ENCODE peak calls at places on chromosomes 6 and 20, in seven cellular contexts. S is H1, B is K562, C is GM12892, D is HepG2, R is GM12878, W is SK-N-SH. Y is an unnamed sample.

GRCh38 chr6:163958646-163959045 is 544.1 kb downstream of the QKI start:
- DNase-seq in S (peak; percentile 56), B (no peak), C (no peak), D (no peak), R (no peak), W (no peak), Y (no peak)

GRCh38 chr6:135423649-135424128 is 73.9 kb downstream of the AHI1 start:
- DNase-seq in S (no peak), B (peak; percentile 36), C (no peak), D (peak; percentile 52), R (peak; percentile 16), W (peak; percentile 18), Y (no peak)

GRCh38 chr6:69138173-69138572 is 503.1 kb downstream of the ADGRB3 start:
- DNase-seq in S (no peak), B (no peak), C (no peak), D (no peak), R (no peak), W (no peak), Y (no peak)

GRCh38 chr6:73521351-73522254 is 771 bp upstream of the EEF1A1 start:
- DNase-seq in S (no peak), B (peak; percentile 62), C (peak; percentile 23), D (peak; percentile 69), R (no peak), W (peak; percentile 83), Y (no peak)

GRCh38 chr20:34472246-34472925 is 43.8 kb upstream of the DYNLRB1 start:
- DNase-seq in S (no peak), B (peak; percentile 30), C (no peak), D (no peak), R (no peak), W (no peak), Y (no peak)

GRCh38 chr20:43953919-43954617 is 39.4 kb downstream of the TOX2 start:
- DNase-seq in S (no peak), B (no peak), C (no peak), D (no peak), R (no peak), W (no peak), Y (no peak)

GRCh38 chr6:165181951-165182414 is 127.4 kb downstream of the C6orf118 start:
- DNase-seq in S (no peak), B (no peak), C (no peak), D (no peak), R (no peak), W (no peak), Y (no peak)

GRCh38 chr6:106527979-106528378 is 101.3 kb downstream of the RTN4IP1 start:
- DNase-seq in S (no peak), B (no peak), C (no peak), D (no peak), R (no peak), W (no peak), Y (no peak)

GRCh38 chr6:71091946-71092345 is 135.1 kb upstream of the B3GAT2 start:
- DNase-seq in S (no peak), B (no peak), C (no peak), D (no peak), R (no peak), W (no peak), Y (no peak)

GRCh38 chr6:27237089-27237723 is 10.3 kb upstream of the PRSS16 start:
- DNase-seq in S (no peak), B (peak; percentile 72), C (no peak), D (peak; percentile 27), R (no peak), W (no peak), Y (no peak)

GRCh38 chr6:12590901-12591300 is 125.7 kb upstream of the PHACTR1 start:
- DNase-seq in S (no peak), B (no peak), C (no peak), D (no peak), R (no peak), W (no peak), Y (no peak)

GRCh38 chr6:99187429-99187828 is 162.0 kb downstream of the FAXC start:
- DNase-seq in S (no peak), B (no peak), C (no peak), D (no peak), R (no peak), W (no peak), Y (no peak)

GRCh38 chr6:42292002-42292735 is 74.5 kb upstream of the MRPS10 start:
- DNase-seq in S (no peak), B (no peak), C (no peak), D (no peak), R (no peak), W (no peak), Y (no peak)

GRCh38 chr20:53309515-53309914 is 284.1 kb downstream of the ZNF217 start:
- DNase-seq in S (no peak), B (no peak), C (no peak), D (no peak), R (no peak), W (no peak), Y (no peak)

GRCh38 chr20:9262653-9263194 is 193.8 kb downstream of the PLCB4 start:
- DNase-seq in S (no peak), B (no peak), C (no peak), D (no peak), R (no peak), W (no peak), Y (no peak)

GRCh38 chr6:139392834-139393233 is 18.4 kb upstream of the CITED2 start:
- DNase-seq in S (no peak), B (no peak), C (peak; percentile 21), D (no peak), R (peak; percentile 38), W (no peak), Y (peak; percentile 31)

GRCh38 chr6:135853986-135854385 is 2.5 kb downstream of the PDE7B start:
- DNase-seq in S (no peak), B (no peak), C (no peak), D (no peak), R (no peak), W (no peak), Y (no peak)

GRCh38 chr6:44653761-44654218 is 266.3 kb downstream of the CDC5L start:
- DNase-seq in S (no peak), B (no peak), C (no peak), D (no peak), R (no peak), W (no peak), Y (no peak)

GRCh38 chr6:155646443-155646842 is 190.8 kb upstream of the NOX3 start:
- DNase-seq in S (no peak), B (no peak), C (no peak), D (no peak), R (no peak), W (no peak), Y (no peak)

GRCh38 chr6:41700577-41701347 is 34.6 kb downstream of the TFEB start:
- DNase-seq in S (no peak), B (no peak), C (no peak), D (no peak), R (no peak), W (no peak), Y (no peak)

DNA sequence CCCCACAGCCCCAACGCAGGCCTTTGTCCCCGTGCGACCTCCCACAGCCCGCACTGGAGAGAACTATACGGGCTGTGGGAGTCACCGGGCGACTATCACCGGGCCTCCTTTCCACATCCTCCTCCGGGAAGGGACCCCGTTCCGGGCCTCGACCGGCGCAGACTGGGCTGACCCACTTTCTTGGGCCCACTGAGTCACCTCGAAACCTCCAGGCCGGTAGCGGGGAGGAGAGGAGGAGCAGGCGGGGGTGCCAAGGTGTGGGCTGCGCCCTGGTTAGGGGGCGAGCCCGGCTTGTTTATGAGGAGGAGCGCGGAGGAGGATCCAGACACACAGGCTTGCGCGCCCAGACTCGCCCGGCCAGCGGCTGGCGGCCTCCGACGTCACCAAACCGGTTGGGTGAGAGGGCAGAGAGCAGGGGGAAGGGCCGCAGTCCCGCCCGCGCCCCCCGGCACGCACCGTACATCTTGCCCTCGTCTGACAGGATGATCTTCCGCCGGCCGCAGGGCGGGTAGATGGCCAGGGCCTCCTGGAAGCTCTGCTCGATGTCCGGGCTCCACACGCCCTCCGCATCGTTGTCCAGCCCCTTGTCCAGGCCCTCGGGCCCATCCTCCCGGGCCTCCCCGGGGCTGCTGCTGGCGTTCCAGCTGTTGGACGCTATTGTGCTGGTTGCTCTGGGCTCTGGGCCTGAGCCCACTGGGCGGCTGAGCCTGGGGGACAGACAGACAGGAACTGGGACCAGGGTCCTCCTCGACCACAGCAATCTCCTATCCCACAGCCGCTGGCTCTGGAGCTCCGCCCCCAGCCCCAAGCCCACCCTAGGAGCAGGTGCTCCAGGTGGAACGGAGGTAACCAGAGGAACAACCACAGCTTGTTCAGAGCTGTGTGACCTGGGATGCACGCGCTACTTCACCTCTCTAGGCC is 10.6 kb downstream of the TEAD3 start:
- DNase-seq in S (no peak), B (no peak), C (no peak), D (no peak), R (no peak), W (peak; percentile 25), Y (no peak)
- TF ChIP-seq POLR2AphosphoS5 in S (peak; percentile 94), B (no peak), C (no peak), D (no peak), R (no peak), W (no peak), Y (no peak)

DNA sequence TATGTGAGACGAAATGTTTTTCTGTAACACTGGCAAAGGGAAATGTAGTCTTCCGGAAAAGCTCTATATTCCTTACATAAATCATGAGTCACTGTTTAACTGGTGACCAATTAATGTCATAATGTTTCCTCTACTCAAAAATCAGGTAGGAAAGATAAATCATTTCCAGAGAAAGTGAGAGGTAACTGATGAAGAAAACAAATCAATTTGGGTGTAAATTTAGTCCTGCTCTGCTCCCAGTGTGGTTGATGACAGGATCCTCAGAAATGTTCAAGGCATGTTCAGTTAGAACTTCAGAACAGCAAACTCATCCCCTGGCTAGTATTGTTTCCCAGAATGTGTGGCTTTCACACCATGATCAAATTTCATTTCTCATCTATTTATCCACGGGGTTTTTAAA is 38.8 kb upstream of the SPACA1 start:
- DNase-seq in S (no peak), B (no peak), C (no peak), D (no peak), R (no peak), W (no peak), Y (no peak)
- TF ChIP-seq TAF1 in S (no peak), B (no peak), C (no peak), D (no peak), R (no peak), W (no peak), Y (no peak)

GRCh38 chr6:39048481-39049399 is at the start of gene GLP1R:
- DNase-seq in S (no peak), B (peak; percentile 44), C (no peak), D (no peak), R (no peak), W (peak; percentile 83), Y (no peak)
- TF ChIP-seq POLR2AphosphoS5 in S (no peak), B (no peak), C (no peak), D (no peak), R (no peak), W (no peak), Y (no peak)

DNA sequence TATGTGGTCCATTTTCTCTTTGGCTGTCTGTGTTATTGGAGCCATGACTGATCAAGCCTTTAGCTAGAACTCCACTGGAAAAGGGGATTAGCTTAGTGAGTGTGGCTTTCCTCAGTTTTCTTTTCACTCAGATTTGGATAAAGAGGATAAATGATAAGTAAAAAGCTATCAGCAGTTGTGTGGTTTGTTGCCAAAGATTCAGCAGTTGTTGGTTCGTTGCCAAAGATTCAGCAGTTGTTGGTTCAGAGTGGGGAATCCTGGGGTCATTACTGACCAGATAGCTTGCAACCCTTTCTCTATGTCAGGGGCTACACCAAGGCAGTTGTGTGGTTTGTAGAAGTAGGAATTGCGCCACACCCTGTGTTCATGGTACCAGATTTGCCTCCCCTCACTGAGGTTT is 107.7 kb upstream of the SCP2D1 start:
- DNase-seq in S (no peak), B (no peak), C (no peak), D (no peak), R (no peak), W (no peak), Y (no peak)
- TF ChIP-seq TAF1 in S (no peak), B (no peak), C (no peak), D (no peak), R (no peak), W (no peak), Y (no peak)

GRCh38 chr6:35469711-35470662 is 1.8 kb downstream of the RPL10A start:
- DNase-seq in S (no peak), B (peak; percentile 64), C (no peak), D (peak; percentile 44), R (no peak), W (peak; percentile 60), Y (no peak)
- TF ChIP-seq POLR2AphosphoS5 in S (peak; percentile 62), B (no peak), C (peak; percentile 41), D (peak; percentile 26), R (peak; percentile 19), W (no peak), Y (no peak)